ENCODE peak calls at places on chromosome 12, in five cellular contexts. I, U, H, E and K are unnamed samples.
A peak's percentile ranks its signal among the peaks of the same experiment; 100 is the strongest.

GRCh38 chr12:51864701-51865469 is 16.4 kb upstream of the FIGNL2 start:
- DNase-seq in I (no peak), U (peak; percentile 21), H (peak; percentile 51), E (no peak), K (no peak)

GRCh38 chr12:41345071-41345470 is 157.0 kb downstream of the PDZRN4 start:
- DNase-seq in I (no peak), U (no peak), H (no peak), E (no peak), K (no peak)

GRCh38 chr12:26872623-26873022 is 39.6 kb upstream of the ITPR2 start:
- DNase-seq in I (no peak), U (no peak), H (no peak), E (no peak), K (no peak)

GRCh38 chr12:54497883-54498282 is 331 bp downstream of the NCKAP1L start:
- DNase-seq in I (no peak), U (no peak), H (no peak), E (no peak), K (no peak)

GRCh38 chr12:56935157-56935556 is 949 bp upstream of the SDR9C7 start:
- DNase-seq in I (no peak), U (no peak), H (no peak), E (no peak), K (no peak)

GRCh38 chr12:54357802-54358619 is 6.3 kb downstream of the GPR84 start:
- DNase-seq in I (no peak), U (peak; percentile 82), H (peak; percentile 78), E (peak; percentile 75), K (no peak)

GRCh38 chr12:101743724-101744472 is 4.6 kb upstream of the SYCP3 start:
- DNase-seq in I (no peak), U (no peak), H (no peak), E (no peak), K (no peak)

GRCh38 chr12:27002141-27002540 is 12.0 kb downstream of the TM7SF3 start:
- DNase-seq in I (no peak), U (no peak), H (no peak), E (no peak), K (no peak)

GRCh38 chr12:12927211-12928079 is 24.5 kb downstream of the GPRC5D start:
- DNase-seq in I (peak; percentile 45), U (peak; percentile 82), H (no peak), E (no peak), K (no peak)

GRCh38 chr12:76766161-76766560 is 2.2 kb downstream of the ZDHHC17 start:
- DNase-seq in I (no peak), U (no peak), H (no peak), E (no peak), K (no peak)

GRCh38 chr12:33830070-33830469 is 192.2 kb upstream of the ALG10 start:
- DNase-seq in I (no peak), U (no peak), H (no peak), E (no peak), K (no peak)

GRCh38 chr12:98594050-98594853 is 766 bp downstream of the SLC25A3 start:
- DNase-seq in I (no peak), U (peak; percentile 43), H (no peak), E (peak; percentile 42), K (peak; percentile 9)

GRCh38 chr12:1922075-1922709 is 3.7 kb upstream of the CACNA2D4 start:
- DNase-seq in I (no peak), U (no peak), H (peak; percentile 64), E (no peak), K (no peak)

GRCh38 chr12:120614873-120615272 is 25.6 kb upstream of the CABP1 start:
- DNase-seq in I (no peak), U (no peak), H (no peak), E (no peak), K (no peak)

GRCh38 chr12:120460157-120460556 is 9.4 kb downstream of the SRSF9 start:
- DNase-seq in I (no peak), U (no peak), H (no peak), E (no peak), K (no peak)

GRCh38 chr12:55515696-55516095 is 23.5 kb downstream of the OR6C68 start:
- DNase-seq in I (no peak), U (peak; percentile 8), H (no peak), E (no peak), K (no peak)

GRCh38 chr12:90280033-90280432 is 571.4 kb upstream of the ATP2B1 start:
- DNase-seq in I (peak; percentile 62), U (no peak), H (no peak), E (peak; percentile 45), K (no peak)

GRCh38 chr12:58893421-58893986 is 26.8 kb downstream of the LRIG3 start:
- DNase-seq in I (peak; percentile 61), U (no peak), H (no peak), E (peak; percentile 67), K (no peak)

GRCh38 chr12:116601524-116601923 is 42.3 kb downstream of the MAP1LC3B2 start:
- DNase-seq in I (peak; percentile 46), U (no peak), H (no peak), E (peak; percentile 49), K (no peak)

GRCh38 chr12:116376354-116377193 is 99.1 kb upstream of the MED13L start:
- DNase-seq in I (peak; percentile 83), U (peak; percentile 61), H (no peak), E (peak; percentile 88), K (no peak)

GRCh38 chr12:128083132-128083729 is 183.7 kb upstream of the TMEM132C start:
- DNase-seq in I (no peak), U (no peak), H (no peak), E (no peak), K (no peak)

GRCh38 chr12:107091989-107092641 is 1.2 kb downstream of the CRY1 start:
- DNase-seq in I (peak; percentile 97), U (peak; percentile 97), H (peak; percentile 73), E (peak; percentile 99), K (peak; percentile 70)

GRCh38 chr12:50715174-50715573 is 48.7 kb upstream of the ATF1 start:
- DNase-seq in I (peak; percentile 12), U (no peak), H (no peak), E (no peak), K (no peak)

GRCh38 chr12:29616664-29617409 is 119.4 kb upstream of the OVCH1 start:
- DNase-seq in I (peak; percentile 90), U (peak; percentile 27), H (no peak), E (peak; percentile 94), K (no peak)

GRCh38 chr12:56128669-56129209 is 672 bp downstream of the ESYT1 start:
- DNase-seq in I (no peak), U (no peak), H (no peak), E (peak; percentile 55), K (no peak)

DNA sequence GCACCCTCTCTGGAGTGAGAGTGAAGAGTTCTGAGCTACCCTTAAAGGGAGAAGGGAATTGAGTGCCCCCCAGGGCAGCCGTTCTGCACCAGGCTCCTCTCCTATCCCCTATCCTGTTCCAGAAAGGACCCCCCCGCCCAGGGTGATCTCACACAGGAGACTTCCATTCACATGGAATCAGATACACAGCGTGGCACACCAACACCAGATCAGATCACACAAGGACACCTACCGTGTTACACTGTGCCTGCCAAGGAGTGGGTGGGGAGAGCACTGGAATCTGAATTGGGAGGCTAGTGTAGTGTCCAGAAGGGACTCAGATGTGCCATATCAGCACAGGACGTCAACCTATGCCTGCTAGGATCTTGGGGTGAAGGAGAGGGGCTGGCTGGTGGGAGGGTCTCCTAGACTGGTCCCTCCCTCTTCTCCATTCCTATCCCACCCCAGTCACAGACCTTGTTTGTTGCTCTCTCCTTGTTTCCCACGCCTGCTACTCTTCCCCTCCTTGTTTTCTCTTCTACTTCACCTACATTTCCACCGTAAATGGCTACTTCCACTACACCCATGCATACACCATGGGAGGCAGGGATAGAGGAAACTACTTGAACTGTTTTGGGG is 2.3 kb downstream of the PTMS start:
- DNase-seq in I (peak; percentile 33), U (no peak), H (no peak), E (peak; percentile 15), K (no peak)
- H2AK5ac ChIP-seq in I (peak overlapping the region; percentile 78), U (peak overlapping the region; percentile 79), H (no peak overlapping the region), E (peak overlapping the region; percentile 44), K (peak overlapping the region; percentile 16)

GRCh38 chr12:3967556-3968160 is 94.5 kb upstream of the PARP11 start:
- DNase-seq in I (no peak), U (peak; percentile 89), H (peak; percentile 31), E (no peak), K (no peak)
- H3K79me1 ChIP-seq in I (no peaks in the 10 kb centered on the region), U (no peaks in the 10 kb centered on the region), H (no peaks in the 10 kb centered on the region), E (no peaks in the 10 kb centered on the region), K (no peaks in the 10 kb centered on the region)

DNA sequence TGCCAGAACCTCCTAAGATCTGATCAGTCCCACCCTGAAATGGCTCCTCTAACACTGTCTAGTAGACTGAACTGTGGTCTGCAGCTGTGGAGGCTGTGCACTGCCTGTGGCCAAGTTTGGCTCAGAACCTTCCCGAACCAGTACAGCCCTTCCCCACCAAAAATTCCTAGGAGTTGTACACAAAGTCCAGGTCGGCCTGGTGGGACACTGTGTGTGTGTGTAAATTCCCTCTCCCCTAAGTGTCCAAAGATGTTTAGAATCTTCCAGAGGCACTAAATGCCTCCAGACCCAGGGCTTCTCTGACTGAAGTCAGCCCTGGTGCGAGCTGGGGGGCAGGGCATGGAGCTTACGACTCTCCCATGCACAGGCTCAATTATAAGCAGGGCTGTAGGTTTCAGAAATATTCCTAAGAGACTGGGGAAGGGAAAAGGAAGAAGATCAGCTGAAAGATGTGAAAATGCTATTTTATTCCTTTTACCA is 107.0 kb upstream of the ATF7IP start:
- DNase-seq in I (peak; percentile 7), U (peak; percentile 42), H (no peak), E (no peak), K (no peak)
- H2AK5ac ChIP-seq in I (peak overlapping the region; percentile 97), U (peak overlapping the region; percentile 71), H (peak overlapping the region; percentile 99), E (peak overlapping the region; percentile 25), K (peak overlapping the region; percentile 20)

GRCh38 chr12:6076776-6077700 is 47.4 kb downstream of the VWF start:
- DNase-seq in I (no peak), U (no peak), H (no peak), E (no peak), K (no peak)

GRCh38 chr12:6082613-6083012 is 41.9 kb downstream of the VWF start:
- DNase-seq in I (no peak), U (no peak), H (no peak), E (no peak), K (no peak)

GRCh38 chr12:6083606-6084005 is 40.9 kb downstream of the VWF start:
- DNase-seq in I (no peak), U (no peak), H (no peak), E (no peak), K (no peak)

GRCh38 chr12:6078378-6079083 is 45.9 kb downstream of the VWF start:
- DNase-seq in I (no peak), U (peak; percentile 64), H (no peak), E (no peak), K (no peak)

DNA sequence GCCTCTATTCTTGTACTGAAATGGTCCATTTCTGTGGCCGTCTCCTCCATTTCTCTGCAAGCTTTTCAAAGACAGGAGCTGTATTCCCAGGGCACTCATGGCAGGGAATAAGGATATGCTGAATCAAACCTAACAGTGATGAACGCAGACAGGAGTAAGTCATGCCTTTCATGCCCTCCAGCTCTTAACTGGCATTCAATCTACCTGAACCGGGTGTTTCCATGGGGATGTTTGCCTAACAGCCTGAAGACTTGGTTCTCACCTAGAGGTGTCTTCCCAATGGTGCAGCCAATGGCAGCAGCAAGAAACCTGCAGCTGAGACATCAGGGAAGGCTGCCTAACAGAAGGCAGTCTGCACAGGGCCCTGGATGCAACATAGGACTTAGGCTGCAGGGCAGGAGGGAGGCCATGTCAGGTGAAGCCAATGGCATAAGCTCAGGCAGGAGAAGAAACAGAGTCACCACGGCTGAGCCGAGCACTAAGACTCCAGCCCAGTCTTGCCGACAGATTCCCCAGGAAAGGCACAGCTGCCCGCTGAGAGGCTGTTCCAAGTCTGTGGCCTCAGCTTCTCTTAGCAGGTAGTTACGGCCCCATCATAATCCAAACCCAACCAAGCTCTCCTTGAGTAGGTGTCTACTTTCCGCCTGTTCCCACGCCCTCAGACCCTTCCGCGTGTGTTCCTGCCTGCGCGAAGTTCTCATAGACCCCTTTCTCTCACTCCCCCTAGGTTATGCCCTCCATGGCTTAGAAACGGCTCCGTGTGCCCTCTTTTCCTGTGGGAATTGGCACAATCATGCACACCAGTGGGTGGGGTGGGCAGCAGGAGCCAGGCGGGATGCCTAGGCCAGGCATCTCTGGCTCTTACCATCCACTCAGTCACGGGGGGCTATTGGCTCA is 44.1 kb downstream of the VWF start:
- DNase-seq in I (no peak), U (no peak), H (no peak), E (no peak), K (no peak)
- H3K79me1 ChIP-seq in I (no peaks in the 10 kb centered on the region), U (no peaks in the 10 kb centered on the region), H (no peaks in the 10 kb centered on the region), E (no peaks in the 10 kb centered on the region), K (no peaks in the 10 kb centered on the region)